ENCODE peak calls at places on chromosome 4, in four cellular contexts. M is fibroblast of the conjunctiva; R is activated CD4-positive, alpha-beta T cell treated with anti-CD3 and anti-CD28 coated beads, Interleukin-2, amount 10 ng/mL, durations not matched to agents 7 days and 5 days; X is fibroblast of pulmonary artery. O is an unnamed sample.

GRCh38 chr4:104015680-104016079 is 295.9 kb upstream of the TACR3 start:
- DNase-seq in M (no peak), X (peak), R (no peak), O (no peak)

GRCh38 chr4:94446386-94446785 is 5.4 kb upstream of the PDLIM5 start:
- DNase-seq in M (peak), R (no peak), X (peak), O (peak)

GRCh38 chr4:144645621-144646522 is at the start of gene HHIP:
- DNase-seq in R (peak), X (peak), M (peak), O (peak)

GRCh38 chr4:107734120-107734519 is 14.1 kb upstream of the PAPSS1 start:
- DNase-seq in X (no peak), R (no peak), M (no peak), O (no peak)

GRCh38 chr4:101171747-101172146 is 175.6 kb downstream of the PPP3CA start:
- DNase-seq in R (no peak), M (no peak), X (no peak), O (peak)

GRCh38 chr4:87209696-87210095 is 10.7 kb downstream of the KLHL8 start:
- DNase-seq in M (no peak), R (peak), X (peak), O (no peak)

GRCh38 chr4:84866295-84866694 is 100.2 kb downstream of the WDFY3 start:
- DNase-seq in X (no peak), M (no peak), R (no peak), O (no peak)

GRCh38 chr4:56861365-56861764 is 39.9 kb upstream of the SPINK2 start:
- DNase-seq in M (no peak), R (no peak), X (peak), O (peak)

GRCh38 chr4:24896977-24897376 is 15.9 kb downstream of the CCDC149 start:
- DNase-seq in X (no peak), M (no peak), R (no peak), O (no peak)

GRCh38 chr4:58602701-58603359 is 1492.6 kb upstream of the IGFBP7 start:
- DNase-seq in R (no peak), X (no peak), M (no peak), O (no peak)

GRCh38 chr4:159178147-159178541 is 75.3 kb downstream of the RAPGEF2 start:
- DNase-seq in X (peak), M (peak), R (no peak), O (no peak)

GRCh38 chr4:153143527-153144348 is 60.5 kb upstream of the TRIM2 start:
- DNase-seq in X (no peak), R (no peak), M (no peak), O (peak)

GRCh38 chr4:10117424-10118354 is 1.1 kb upstream of the WDR1 start:
- DNase-seq in R (peak), X (peak), M (no peak), O (no peak)

GRCh38 chr4:40194602-40195161 is 2.1 kb upstream of the RHOH start:
- DNase-seq in X (no peak), M (no peak), R (peak), O (no peak)

GRCh38 chr4:168796362-168797106 is 213.5 kb downstream of the CBR4 start:
- DNase-seq in M (peak), X (peak), R (no peak), O (peak)

GRCh38 chr4:13704020-13704419 is 76.5 kb upstream of the BOD1L1 start:
- DNase-seq in X (no peak), M (no peak), R (no peak), O (no peak)

GRCh38 chr4:84751707-84752106 is 168.8 kb downstream of the CDS1 start:
- DNase-seq in R (no peak), M (no peak), X (no peak), O (no peak)

GRCh38 chr4:176044589-176044951 is 21.1 kb upstream of the WDR17 start:
- DNase-seq in R (no peak), X (peak), M (no peak), O (peak)

GRCh38 chr4:97912151-97912550 is 231.1 kb downstream of the STPG2 start:
- DNase-seq in R (no peak), M (no peak), X (no peak), O (no peak)

GRCh38 chr4:158172558-158173258 is at the start of gene GASK1B:
- DNase-seq in M (peak), R (peak), X (peak), O (peak)

GRCh38 chr4:53579826-53580225 is 11.5 kb downstream of the LNX1 start:
- DNase-seq in X (no peak), M (no peak), R (no peak), O (no peak)

GRCh38 chr4:169148851-169149250 is 121.9 kb downstream of the SH3RF1 start:
- DNase-seq in R (no peak), X (no peak), M (no peak), O (no peak)

GRCh38 chr4:184807797-184808718 is 17.7 kb downstream of the ACSL1 start:
- DNase-seq in X (peak), R (no peak), M (no peak), O (peak)

GRCh38 chr4:185142911-185143595 is at the start of gene SLC25A4:
- DNase-seq in R (peak), X (peak), M (peak), O (peak)

GRCh38 chr4:145066063-145066501 is 31.9 kb downstream of the ANAPC10 start:
- DNase-seq in X (no peak), M (no peak), R (no peak), O (no peak)

GRCh38 chr4:141637565-141637964 is 1.2 kb downstream of the IL15 start:
- DNase-seq in R (no peak), M (no peak), X (no peak), O (no peak)

GRCh38 chr4:16597829-16598228 is 300.6 kb downstream of the LDB2 start:
- DNase-seq in X (peak), R (no peak), M (no peak), O (peak)

GRCh38 chr4:173195708-173196107 is 27.1 kb downstream of the GALNT7 start:
- DNase-seq in X (no peak), M (no peak), R (no peak), O (no peak)

GRCh38 chr4:2352171-2352570 is 66.3 kb downstream of the ZFYVE28 start:
- DNase-seq in M (no peak), X (no peak), R (no peak), O (no peak)

O was measured in astrocyte.